ENCODE peak calls at places on chromosomes 3 and 15, in seven cellular contexts. N is H1, W is HCT116, V is HepG2, R is K562, K is SK-N-SH, M is GM12878. X is an unnamed sample.

GRCh38 chr15:41483115-41483514 is 10.6 kb upstream of the ITPKA start:
- DNase-seq in R (no peak), M (peak), W (no peak), K (no peak), V (no peak), N (no peak), X (no peak)

GRCh38 chr3:13890377-13891016 is 10.6 kb upstream of the WNT7A start:
- DNase-seq in N (no peak), R (peak), V (no peak), W (no peak), M (no peak), K (no peak), X (no peak)

GRCh38 chr15:59165726-59166125 is 40.9 kb upstream of the LDHAL6B start:
- DNase-seq in R (no peak), K (no peak), M (peak), N (no peak), V (no peak), W (no peak), X (peak)

GRCh38 chr3:47266709-47267489 is 15.7 kb downstream of the KIF9 start:
- DNase-seq in N (no peak), V (peak), K (peak), W (peak), R (peak), M (peak), X (peak)

GRCh38 chr3:53518495-53518981 is 24.1 kb downstream of the CACNA1D start:
- DNase-seq in N (no peak), R (no peak), K (no peak), M (no peak), W (no peak), V (no peak), X (peak)

GRCh38 chr3:138678874-138679392 is 70.4 kb downstream of the FAIM start:
- DNase-seq in N (no peak), K (no peak), V (no peak), M (no peak), R (no peak), W (no peak), X (no peak)

GRCh38 chr3:71101581-71101980 is 481.9 kb downstream of the FOXP1 start:
- DNase-seq in K (no peak), M (no peak), N (no peak), V (no peak), R (no peak), W (no peak), X (no peak)

GRCh38 chr15:91237493-91237892 is 137.4 kb downstream of the SV2B start:
- DNase-seq in W (no peak), N (no peak), M (no peak), V (no peak), K (no peak), R (no peak), X (no peak)

GRCh38 chr3:32285910-32286309 is 47.4 kb downstream of the CMTM8 start:
- DNase-seq in W (no peak), K (no peak), V (no peak), N (no peak), M (no peak), R (no peak), X (no peak)

GRCh38 chr15:63481105-63481810 is 23.1 kb upstream of the USP3 start:
- DNase-seq in K (no peak), N (no peak), M (peak), R (no peak), V (no peak), W (no peak), X (no peak)

GRCh38 chr3:196638922-196639516 is 475 bp upstream of the NRROS start:
- DNase-seq in K (no peak), R (no peak), V (no peak), N (no peak), M (no peak), W (no peak), X (no peak)

GRCh38 chr3:188403404-188403803 is 249.4 kb downstream of the LPP start:
- DNase-seq in M (no peak), R (no peak), N (no peak), K (no peak), V (no peak), W (no peak), X (no peak)

GRCh38 chr15:52252781-52253180 is 42.8 kb downstream of the MYO5C start:
- DNase-seq in N (no peak), R (no peak), M (no peak), W (peak), V (peak), K (no peak), X (no peak)

GRCh38 chr3:184525337-184526157 is 36.0 kb upstream of the EPHB3 start:
- DNase-seq in K (peak), M (no peak), R (no peak), W (no peak), V (no peak), N (no peak), X (no peak)

GRCh38 chr3:184526158-184526483 is 35.5 kb upstream of the EPHB3 start:
- DNase-seq in K (no peak), N (no peak), W (no peak), M (no peak), R (no peak), V (no peak), X (no peak)

GRCh38 chr3:184523825-184524615 is 37.6 kb upstream of the EPHB3 start:
- DNase-seq in K (no peak), M (no peak), W (peak), N (no peak), R (peak), V (no peak), X (no peak)

DNA sequence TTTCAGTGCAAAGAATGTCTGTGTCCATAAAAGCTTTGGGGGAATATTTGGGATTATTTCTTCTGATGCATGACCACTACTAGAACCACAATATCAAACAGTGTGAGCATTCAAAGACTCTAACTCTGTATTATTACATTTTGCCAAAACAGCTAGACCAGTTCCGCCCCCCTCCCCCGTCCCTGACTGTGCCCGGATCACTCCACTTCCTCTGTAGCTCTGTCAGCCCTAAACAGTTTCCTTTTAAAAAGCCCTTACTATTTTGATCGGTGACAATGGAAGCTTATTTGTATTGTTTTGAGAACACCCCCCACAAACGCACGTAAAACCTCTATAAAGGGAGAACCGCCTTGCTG is 36.6 kb upstream of the EPHB3 start:
- DNase-seq in N (no peak), V (no peak), M (no peak), K (peak), W (no peak), R (no peak), X (no peak)
- TF ChIP-seq JUND in N (no peak), V (no peak), M (no peak), K (no peak), W (no peak), R (no peak), X (no peak)

DNA sequence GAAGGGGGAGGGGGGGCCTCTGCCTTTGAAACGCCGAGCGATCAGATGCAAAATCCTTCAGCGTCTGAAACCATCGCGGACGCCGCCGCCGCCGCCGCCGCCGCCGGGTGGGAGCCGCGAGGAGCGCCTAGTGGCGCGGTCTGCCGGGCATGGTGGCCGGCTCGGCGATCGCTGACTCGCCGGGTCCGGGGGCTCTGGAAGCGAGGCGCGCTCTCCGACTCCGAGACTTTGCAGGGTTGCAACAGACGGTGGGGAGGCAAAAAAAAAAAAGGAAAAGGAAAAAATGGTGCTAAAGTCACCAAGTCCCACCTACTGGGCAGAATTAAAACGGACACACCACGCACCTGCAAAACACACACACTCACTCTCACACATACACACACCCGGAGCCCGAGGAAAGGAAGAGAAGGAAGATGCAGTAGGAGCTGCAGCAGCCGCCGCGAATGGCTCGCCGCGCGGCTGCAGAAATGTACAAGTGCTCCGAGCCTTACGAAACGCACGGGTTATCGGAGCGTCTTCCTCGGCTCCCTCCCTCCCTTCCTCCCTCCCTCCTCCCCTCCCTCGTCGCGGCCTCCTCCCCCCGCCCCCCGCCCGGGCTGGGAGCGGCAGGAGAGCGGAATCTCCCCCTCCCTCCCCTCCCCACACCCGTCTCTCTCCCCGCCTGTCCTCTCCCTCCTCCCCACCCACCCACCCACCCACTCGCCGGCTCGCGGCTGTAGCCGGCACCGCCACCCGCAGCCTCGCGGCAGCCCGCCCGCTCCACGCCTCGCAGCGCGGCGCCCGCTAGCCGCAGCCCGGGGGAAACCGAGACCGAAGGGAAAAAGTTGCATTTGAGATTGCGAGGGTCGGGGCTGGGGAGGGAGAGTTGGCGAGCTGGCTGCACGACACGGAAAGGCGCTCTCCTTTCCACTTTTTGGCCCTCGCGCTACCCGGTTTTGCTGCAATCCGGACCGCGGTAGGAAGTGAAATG is at the start of gene NTRK3:
- DNase-seq in M (no peak), N (no peak), R (no peak), V (no peak), W (no peak), K (peak), X (no peak)
- TF ChIP-seq JUND in M (no peak), N (no peak), R (no peak), V (no peak), W (no peak), K (no peak), X (no peak)

GRCh38 chr3:179503152-179503551 is 51.9 kb upstream of the GNB4 start:
- DNase-seq in R (no peak), M (no peak), K (no peak), V (no peak), N (no peak), W (no peak), X (no peak)
- TF ChIP-seq JUND in R (no peak), M (no peak), K (no peak), V (no peak), N (no peak), W (no peak), X (no peak)

GRCh38 chr15:73956276-73957086 is 30.2 kb downstream of the LOXL1 start:
- DNase-seq in W (peak), M (no peak), K (no peak), N (no peak), V (no peak), R (no peak), X (no peak)
- TF ChIP-seq JUND in W (peak), M (no peak), K (peak), N (no peak), V (no peak), R (no peak), X (no peak)

GRCh38 chr3:168219530-168219929 is 123.8 kb upstream of the GOLIM4 start:
- DNase-seq in M (no peak), V (no peak), N (no peak), K (no peak), W (no peak), R (no peak), X (no peak)
- TF ChIP-seq JUND in M (no peak), V (no peak), N (no peak), K (no peak), W (no peak), R (no peak), X (no peak)

GRCh38 chr15:22954798-22955543 is 25.2 kb downstream of the CYFIP1 start:
- DNase-seq in V (peak), K (no peak), M (no peak), W (no peak), R (no peak), N (no peak), X (peak)
- TF ChIP-seq JUND in V (no peak), K (no peak), M (no peak), W (no peak), R (no peak), N (no peak), X (no peak)